ENCODE peak calls at places on chromosome 2, in nine cellular contexts. H, X, V, P, A, K, G, R and Q are unnamed samples.

GRCh38 chr2:190786404-190787166 is 94.0 kb upstream of the GLS start:
- DNase-seq in H (peak), G (no peak), A (no peak), X (no peak), R (no peak), P (no peak), K (no peak), V (no peak), Q (no peak)

GRCh38 chr2:226337941-226338605 is 461.5 kb downstream of the IRS1 start:
- DNase-seq in R (no peak), H (peak), P (no peak), K (no peak), X (no peak), G (no peak), A (no peak), V (no peak), Q (no peak)

GRCh38 chr2:17079262-17079661 is 413.6 kb upstream of the CYRIA start:
- DNase-seq in G (no peak), K (no peak), X (no peak), V (no peak), R (no peak), P (no peak), A (no peak), H (no peak), Q (no peak)

GRCh38 chr2:66439291-66440010 is 4.5 kb downstream of the MEIS1 start:
- DNase-seq in G (no peak), H (no peak), A (no peak), P (no peak), K (no peak), V (no peak), X (no peak), R (peak), Q (no peak)

GRCh38 chr2:9974344-9974743 is 22.9 kb downstream of the GRHL1 start:
- DNase-seq in V (no peak), K (no peak), X (no peak), A (no peak), R (no peak), G (no peak), P (no peak), H (no peak), Q (no peak)

GRCh38 chr2:36951574-36951973 is 14.8 kb downstream of the STRN start:
- DNase-seq in A (no peak), V (no peak), H (peak), G (no peak), R (peak), K (no peak), X (no peak), P (no peak), Q (peak)

GRCh38 chr2:134782792-134783191 is 55.6 kb upstream of the ACMSD start:
- DNase-seq in V (no peak), P (no peak), H (no peak), X (no peak), A (peak), K (no peak), R (no peak), G (no peak), Q (peak)

GRCh38 chr2:238290079-238290478 is 1.7 kb upstream of the PER2 start:
- DNase-seq in X (peak), G (peak), K (no peak), R (peak), V (no peak), H (peak), P (peak), A (no peak), Q (no peak)

GRCh38 chr2:13193075-13193474 is 476.3 kb downstream of the TRIB2 start:
- DNase-seq in K (no peak), P (no peak), A (no peak), G (no peak), H (peak), V (no peak), R (no peak), X (no peak), Q (peak)

GRCh38 chr2:10329880-10330699 is 27.4 kb downstream of the HPCAL1 start:
- DNase-seq in X (no peak), V (no peak), K (no peak), P (peak), R (peak), G (no peak), A (no peak), H (peak), Q (peak)